ENCODE peak calls at places on chromosome 14, in seven cellular contexts. X, C, N, L, R, M and W are unnamed samples.

GRCh38 chr14:58151264-58151700 is 731 bp downstream of the ARMH4 start:
- DNase-seq in X (peak; percentile 39), C (no peak), N (no peak), L (peak; percentile 44), R (no peak), M (no peak), W (peak; percentile 58)

GRCh38 chr14:31161274-31161673 is 46.3 kb downstream of the HECTD1 start:
- DNase-seq in X (no peak), C (no peak), N (no peak), L (no peak), R (no peak), M (no peak), W (no peak)

GRCh38 chr14:104284636-104285482 is 146.5 kb downstream of the KIF26A start:
- DNase-seq in X (peak; percentile 22), C (no peak), N (no peak), L (no peak), R (no peak), M (no peak), W (no peak)

GRCh38 chr14:32428875-32429274 is 99.8 kb downstream of the AKAP6 start:
- DNase-seq in X (no peak), C (no peak), N (no peak), L (no peak), R (no peak), M (no peak), W (no peak)

GRCh38 chr14:101735453-101735852 is 26.1 kb upstream of the PPP2R5C start:
- DNase-seq in X (no peak), C (no peak), N (no peak), L (no peak), R (no peak), M (no peak), W (no peak)

GRCh38 chr14:73245401-73246325 is 8.4 kb downstream of the PAPLN start:
- DNase-seq in X (peak; percentile 71), C (no peak), N (no peak), L (peak; percentile 51), R (no peak), M (peak; percentile 46), W (no peak)

GRCh38 chr14:25095784-25096390 is 45.9 kb upstream of the STXBP6 start:
- DNase-seq in X (no peak), C (no peak), N (no peak), L (no peak), R (no peak), M (no peak), W (no peak)

GRCh38 chr14:104307627-104308401 is 169.4 kb downstream of the KIF26A start:
- DNase-seq in X (no peak), C (no peak), N (no peak), L (no peak), R (no peak), M (no peak), W (no peak)

GRCh38 chr14:92690171-92691011 is 58.0 kb downstream of the LGMN start:
- DNase-seq in X (peak; percentile 52), C (peak; percentile 59), N (no peak), L (peak; percentile 50), R (no peak), M (peak; percentile 30), W (peak; percentile 36)

GRCh38 chr14:40213701-40214100 is 781.5 kb upstream of the FBXO33 start:
- DNase-seq in X (no peak), C (no peak), N (no peak), L (no peak), R (no peak), M (no peak), W (no peak)
- H3K4ac ChIP-seq in X (no peak overlapping the region), C (no peak overlapping the region), N (no peak overlapping the region), L (no peak overlapping the region), R (no peak overlapping the region), M (no peak overlapping the region), W (no peak overlapping the region)

DNA sequence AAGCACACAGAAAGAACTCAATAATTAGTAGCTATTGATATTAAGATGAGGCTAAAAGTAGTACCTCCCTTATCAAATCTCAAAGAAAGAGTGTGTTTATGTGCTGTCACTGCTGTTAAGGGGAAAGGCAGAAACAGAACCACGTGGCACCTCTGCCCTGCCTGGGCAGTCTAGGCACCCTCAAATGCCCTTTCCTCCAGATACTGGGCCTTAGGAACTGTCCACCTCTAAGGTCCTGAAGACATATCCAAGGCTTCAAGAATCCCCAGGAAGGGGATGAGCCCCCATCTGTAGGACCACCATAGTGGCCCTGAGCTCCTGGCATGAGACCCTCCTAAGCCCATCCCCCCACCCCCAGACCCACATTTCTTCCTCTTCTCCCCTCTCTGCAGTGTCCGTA is 29.1 kb downstream of the NGB start:
- DNase-seq in X (no peak), C (no peak), N (no peak), L (no peak), R (no peak), M (no peak), W (no peak)
- H3K4ac ChIP-seq in X (no peak overlapping the region), C (no peak overlapping the region), N (no peak overlapping the region), L (no peak overlapping the region), R (no peak overlapping the region), M (no peak overlapping the region), W (no peak overlapping the region)

GRCh38 chr14:34189866-34190265 is 239.0 kb upstream of the EGLN3 start:
- DNase-seq in X (no peak), C (no peak), N (no peak), L (no peak), R (no peak), M (no peak), W (no peak)
- H3K4ac ChIP-seq in X (no peak overlapping the region), C (no peak overlapping the region), N (no peak overlapping the region), L (no peak overlapping the region), R (no peak overlapping the region), M (no peak overlapping the region), W (no peak overlapping the region)

GRCh38 chr14:98119739-98120138 is 1152.3 kb downstream of the BCL11B start:
- DNase-seq in X (no peak), C (no peak), N (no peak), L (no peak), R (no peak), M (no peak), W (no peak)
- H3K4ac ChIP-seq in X (no peak overlapping the region), C (no peak overlapping the region), N (no peak overlapping the region), L (no peak overlapping the region), R (no peak overlapping the region), M (no peak overlapping the region), W (no peak overlapping the region)

GRCh38 chr14:24087004-24087403 is 7.1 kb upstream of the PCK2 start:
- DNase-seq in X (no peak), C (no peak), N (no peak), L (no peak), R (no peak), M (no peak), W (no peak)
- H3K4ac ChIP-seq in X (no peak overlapping the region), C (no peak overlapping the region), N (no peak overlapping the region), L (no peak overlapping the region), R (no peak overlapping the region), M (no peak overlapping the region), W (no peak overlapping the region)

GRCh38 chr14:74963178-74963704 is 7.8 kb upstream of the PGF start:
- DNase-seq in X (no peak), C (no peak), N (no peak), L (no peak), R (no peak), M (no peak), W (no peak)

GRCh38 chr14:74967618-74968017 is 12.2 kb upstream of the PGF start:
- DNase-seq in X (no peak), C (no peak), N (no peak), L (no peak), R (no peak), M (no peak), W (no peak)

GRCh38 chr14:74963705-74964271 is 8.4 kb upstream of the PGF start:
- DNase-seq in X (no peak), C (peak; percentile 76), N (no peak), L (no peak), R (no peak), M (no peak), W (no peak)

GRCh38 chr14:74965770-74966153 is 10.4 kb upstream of the PGF start:
- DNase-seq in X (no peak), C (peak; percentile 39), N (no peak), L (no peak), R (no peak), M (no peak), W (no peak)

GRCh38 chr14:74964787-74965769 is 9.7 kb upstream of the PGF start:
- DNase-seq in X (no peak), C (peak; percentile 40), N (no peak), L (peak; percentile 43), R (no peak), M (no peak), W (no peak)
- H3K4ac ChIP-seq in X (no peak overlapping the region), C (no peak overlapping the region), N (no peak overlapping the region), L (no peak overlapping the region), R (no peak overlapping the region), M (no peak overlapping the region), W (no peak overlapping the region)

DNA sequence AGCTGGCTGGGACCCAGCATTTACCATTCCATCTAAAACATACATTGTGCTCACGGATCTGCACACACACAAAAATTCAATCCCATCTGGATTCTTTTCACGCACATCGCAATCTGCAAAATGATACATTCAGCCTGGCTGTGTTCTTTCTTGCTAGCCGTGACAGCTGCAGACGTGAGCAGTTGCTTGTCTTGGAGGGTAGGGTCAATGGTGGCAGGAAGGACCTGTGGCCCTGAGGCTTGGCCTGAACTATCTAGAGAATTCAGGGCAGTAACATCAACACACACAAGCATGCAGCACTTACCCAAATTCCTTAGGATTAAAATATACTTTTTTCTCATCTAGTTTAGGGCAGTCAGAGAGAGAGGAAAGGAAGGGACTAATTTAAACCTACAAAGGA is 72.0 kb downstream of the DICER1 start:
- DNase-seq in X (no peak), C (no peak), N (no peak), L (peak; percentile 3), R (no peak), M (peak; percentile 15), W (no peak)
- H3K4ac ChIP-seq in X (no peak overlapping the region), C (no peak overlapping the region), N (no peak overlapping the region), L (no peak overlapping the region), R (no peak overlapping the region), M (no peak overlapping the region), W (no peak overlapping the region)

GRCh38 chr14:105867961-105868599 is 341.7 kb downstream of the TMEM121 start:
- DNase-seq in X (no peak), C (no peak), N (no peak), L (no peak), R (no peak), M (no peak), W (no peak)
- H3K4ac ChIP-seq in X (no peak overlapping the region), C (no peak overlapping the region), N (no peak overlapping the region), L (no peak overlapping the region), R (no peak overlapping the region), M (no peak overlapping the region), W (no peak overlapping the region)

DNA sequence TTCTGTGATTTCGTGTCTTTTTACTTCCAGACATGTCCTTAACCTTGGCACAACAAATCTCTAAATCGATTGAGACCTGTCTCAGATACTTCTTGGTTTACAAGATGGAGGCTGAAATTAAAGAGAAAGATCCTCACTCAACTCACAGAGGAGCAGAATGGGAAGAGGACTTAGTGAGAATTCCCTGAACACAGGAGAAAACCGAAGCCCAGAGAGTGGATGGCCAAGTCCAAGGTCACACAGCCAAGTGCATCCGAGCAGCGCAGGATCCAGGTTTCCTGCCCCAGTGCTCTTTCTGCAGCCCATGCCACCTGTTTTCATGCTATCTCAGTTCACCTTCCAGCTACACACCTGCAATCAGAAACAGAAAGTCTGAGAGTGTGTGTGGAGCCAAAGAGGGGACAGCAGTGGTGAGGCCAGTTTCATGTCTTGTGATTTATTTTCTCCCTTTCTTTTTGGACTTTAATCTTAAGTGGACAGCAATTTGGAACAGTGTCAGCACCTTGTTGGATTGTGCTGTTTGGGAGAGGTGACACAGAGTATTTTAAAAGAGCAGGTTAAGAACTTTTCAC is 22.9 kb upstream of the TCL1B start:
- DNase-seq in X (no peak), C (no peak), N (no peak), L (no peak), R (no peak), M (no peak), W (no peak)
- H3K4ac ChIP-seq in X (no peak overlapping the region), C (no peak overlapping the region), N (no peak overlapping the region), L (no peak overlapping the region), R (no peak overlapping the region), M (no peak overlapping the region), W (no peak overlapping the region)